ENCODE peak calls at places on chromosomes 5 and 9, in five cellular contexts. D, Z, V, K and B are unnamed samples.

GRCh38 chr5:132830436-132831094 is at the start of gene SHROOM1:
- DNase-seq in D (peak), K (peak), Z (peak), V (peak), B (peak)

GRCh38 chr5:153983885-153984284 is 54.8 kb downstream of the FAM114A2 start:
- DNase-seq in Z (no peak), K (no peak), D (no peak), V (no peak), B (no peak)

GRCh38 chr5:134142088-134142487 is 27.6 kb downstream of the TCF7 start:
- DNase-seq in Z (no peak), V (no peak), D (peak), K (peak), B (no peak)

GRCh38 chr5:110625376-110625999 is 101.0 kb downstream of the TMEM232 start:
- DNase-seq in D (no peak), V (peak), Z (peak), K (no peak), B (peak)

GRCh38 chr9:114777841-114778240 is 28.0 kb downstream of the TNFSF15 start:
- DNase-seq in D (no peak), V (no peak), Z (peak), K (no peak), B (no peak)

GRCh38 chr9:14103115-14103514 is 210.8 kb downstream of the NFIB start:
- DNase-seq in K (no peak), V (no peak), D (no peak), Z (no peak), B (no peak)

GRCh38 chr9:14092344-14092743 is 221.6 kb downstream of the NFIB start:
- DNase-seq in D (no peak), V (no peak), K (no peak), Z (no peak), B (no peak)

GRCh38 chr5:114176356-114176755 is 185.5 kb upstream of the KCNN2 start:
- DNase-seq in V (no peak), K (no peak), D (no peak), Z (peak), B (no peak)

GRCh38 chr9:131733601-131734061 is 6.2 kb downstream of the RAPGEF1 start:
- DNase-seq in K (peak), D (no peak), Z (peak), V (no peak), B (no peak)

GRCh38 chr5:180093241-180093640 is 21.7 kb upstream of the RNF130 start:
- DNase-seq in D (no peak), Z (no peak), K (no peak), V (no peak), B (no peak)

GRCh38 chr9:70935856-70936255 is 185.6 kb downstream of the TRPM3 start:
- DNase-seq in V (no peak), D (no peak), Z (peak), K (no peak), B (no peak)

GRCh38 chr5:34526682-34527305 is 129.3 kb upstream of the RAI14 start:
- DNase-seq in V (no peak), Z (no peak), K (no peak), D (no peak), B (no peak)

GRCh38 chr9:85743290-85744128 is 1.8 kb upstream of the AGTPBP1 start:
- DNase-seq in V (no peak), Z (peak), D (no peak), K (peak), B (no peak)

GRCh38 chr5:146249801-146250200 is 46.4 kb downstream of the RBM27 start:
- DNase-seq in V (no peak), Z (no peak), K (no peak), D (no peak), B (no peak)

GRCh38 chr9:122219856-122220672 is 8.7 kb downstream of the LHX6 start:
- DNase-seq in V (peak), D (no peak), K (no peak), Z (peak), B (peak)

GRCh38 chr5:11683666-11684065 is 220.6 kb downstream of the CTNND2 start:
- DNase-seq in V (no peak), D (no peak), K (peak), Z (no peak), B (no peak)

GRCh38 chr9:12775963-12776774 is 1.3 kb downstream of the LURAP1L start:
- DNase-seq in Z (peak), D (no peak), K (peak), V (peak), B (peak)

GRCh38 chr5:148730272-148730954 is 76.1 kb upstream of the HTR4 start:
- DNase-seq in D (no peak), Z (peak), K (no peak), V (no peak), B (no peak)

GRCh38 chr5:61800450-61800849 is 468.4 kb downstream of the ZSWIM6 start:
- DNase-seq in D (no peak), Z (no peak), K (no peak), V (no peak), B (no peak)

GRCh38 chr9:14768561-14769234 is 46.2 kb upstream of the CER1 start:
- DNase-seq in V (peak), Z (peak), K (peak), D (no peak), B (peak)

GRCh38 chr5:177188775-177189174 is 55.2 kb downstream of the NSD1 start:
- DNase-seq in D (no peak), K (no peak), Z (no peak), V (no peak), B (no peak)

GRCh38 chr9:81685763-81686613 is 3.4 kb downstream of the TLE1 start:
- DNase-seq in D (no peak), Z (peak), V (no peak), K (peak), B (no peak)

GRCh38 chr5:43561346-43561745 is 4.5 kb upstream of the PAIP1 start:
- DNase-seq in Z (peak), V (no peak), D (no peak), K (no peak), B (no peak)

GRCh38 chr5:115392611-115393010 is 96.2 kb upstream of the CCDC112 start:
- DNase-seq in V (no peak), Z (peak), D (no peak), K (no peak), B (no peak)

GRCh38 chr9:2700398-2700797 is 16.9 kb upstream of the KCNV2 start:
- DNase-seq in V (no peak), Z (no peak), K (no peak), D (no peak), B (no peak)

GRCh38 chr5:10987291-10987806 is 226.3 kb upstream of the DAP start:
- DNase-seq in Z (peak), V (no peak), K (no peak), D (no peak), B (no peak)

GRCh38 chr9:91073049-91073810 is 271.6 kb downstream of the SYK start:
- DNase-seq in V (no peak), K (peak), Z (no peak), D (no peak), B (no peak)

GRCh38 chr5:143693691-143694252 is 118.2 kb upstream of the HMHB1 start:
- DNase-seq in V (peak), D (no peak), K (no peak), Z (no peak), B (peak)

GRCh38 chr5:43401827-43402226 is 10.4 kb downstream of the CCL28 start:
- DNase-seq in V (no peak), Z (peak), K (no peak), D (no peak), B (no peak)

GRCh38 chr9:17134396-17134842 is 421 bp upstream of the CNTLN start:
- DNase-seq in Z (peak), D (no peak), K (no peak), V (no peak), B (no peak)

GRCh38 chr9:89449261-89449671 is 48.6 kb downstream of the SEMA4D start:
- DNase-seq in K (no peak), V (no peak), Z (no peak), D (no peak), B (no peak)

GRCh38 chr5:121974261-121974660 is 12.5 kb downstream of the SRFBP1 start:
- DNase-seq in D (no peak), V (no peak), Z (peak), K (no peak), B (no peak)

GRCh38 chr9:94866770-94867169 is 140.3 kb downstream of the AOPEP start:
- DNase-seq in K (no peak), Z (no peak), V (no peak), D (no peak), B (no peak)
- TF ChIP-seq CTCF in K (no peak), Z (no peak), V (no peak), D (no peak), B (no peak)

GRCh38 chr5:37495210-37495609 is 116.1 kb downstream of the WDR70 start:
- DNase-seq in D (no peak), K (no peak), V (no peak), Z (peak), B (no peak)
- TF ChIP-seq CTCF in D (no peak), K (no peak), V (no peak), Z (peak), B (no peak)

GRCh38 chr9:126329476-126330275 is 3.0 kb downstream of the MVB12B start:
- DNase-seq in K (no peak), V (no peak), D (no peak), Z (no peak), B (peak)
- TF ChIP-seq CTCF in K (no peak), V (no peak), D (no peak), Z (no peak), B (no peak)

GRCh38 chr5:54173251-54173650 is 137.1 kb downstream of the ARL15 start:
- DNase-seq in Z (no peak), D (no peak), K (no peak), V (no peak), B (no peak)
- TF ChIP-seq CTCF in Z (no peak), D (no peak), K (no peak), V (no peak), B (no peak)

DNA sequence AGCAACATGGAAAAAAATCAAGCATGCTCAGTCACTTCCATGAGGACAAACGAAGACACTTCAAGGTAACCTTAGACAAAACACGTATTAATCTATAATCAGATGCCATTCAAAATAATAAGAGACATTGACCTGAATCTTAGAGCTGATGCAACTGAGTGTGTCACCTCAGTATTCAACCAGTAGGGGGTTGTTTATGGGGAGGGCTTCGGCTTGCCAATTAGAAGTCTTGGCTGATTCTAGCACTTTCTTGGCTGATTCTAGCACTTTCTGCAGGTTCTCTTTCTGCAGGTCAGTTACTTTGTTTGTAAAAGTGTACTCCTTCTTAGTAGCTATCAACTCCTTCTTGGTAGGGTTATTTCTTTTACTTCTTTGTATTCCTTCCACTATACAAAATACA is 317.6 kb downstream of the ENC1 start:
- DNase-seq in D (no peak), Z (no peak), V (no peak), K (no peak), B (no peak)
- TF ChIP-seq CTCF in D (no peak), Z (peak), V (no peak), K (no peak), B (no peak)

DNA sequence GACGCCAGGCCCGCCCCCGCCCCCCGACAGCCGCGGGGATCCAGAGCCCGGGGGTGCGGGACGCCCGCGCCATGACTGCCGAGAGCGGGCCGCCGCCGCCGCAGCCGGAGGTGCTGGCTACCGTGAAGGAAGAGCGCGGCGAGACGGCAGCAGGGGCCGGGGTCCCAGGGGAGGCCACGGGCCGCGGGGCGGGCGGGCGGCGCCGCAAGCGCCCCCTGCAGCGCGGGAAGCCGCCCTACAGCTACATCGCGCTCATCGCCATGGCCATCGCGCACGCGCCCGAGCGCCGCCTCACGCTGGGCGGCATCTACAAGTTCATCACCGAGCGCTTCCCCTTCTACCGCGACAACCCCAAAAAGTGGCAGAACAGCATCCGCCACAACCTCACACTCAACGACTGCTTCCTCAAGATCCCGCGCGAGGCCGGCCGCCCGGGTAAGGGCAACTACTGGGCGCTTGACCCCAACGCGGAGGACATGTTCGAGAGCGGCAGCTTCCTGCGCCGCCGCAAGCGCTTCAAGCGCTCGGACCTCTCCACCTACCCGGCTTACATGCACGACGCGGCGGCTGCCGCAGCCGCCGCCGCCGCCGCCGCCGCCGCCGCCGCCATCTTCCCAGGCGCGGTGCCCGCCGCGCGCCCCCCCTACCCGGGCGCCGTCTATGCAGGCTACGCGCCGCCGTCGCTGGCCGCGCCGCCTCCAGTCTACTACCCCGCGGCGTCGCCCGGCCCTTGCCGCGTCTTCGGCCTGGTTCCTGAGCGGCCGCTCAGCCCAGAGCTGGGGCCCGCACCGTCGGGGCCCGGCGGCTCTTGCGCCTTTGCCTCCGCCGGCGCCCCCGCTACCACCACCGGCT is 1.0 kb downstream of the FOXE1 start:
- DNase-seq in Z (peak), K (no peak), V (peak), D (peak), B (peak)
- TF ChIP-seq CTCF in Z (no peak), K (no peak), V (peak), D (no peak), B (no peak)

DNA sequence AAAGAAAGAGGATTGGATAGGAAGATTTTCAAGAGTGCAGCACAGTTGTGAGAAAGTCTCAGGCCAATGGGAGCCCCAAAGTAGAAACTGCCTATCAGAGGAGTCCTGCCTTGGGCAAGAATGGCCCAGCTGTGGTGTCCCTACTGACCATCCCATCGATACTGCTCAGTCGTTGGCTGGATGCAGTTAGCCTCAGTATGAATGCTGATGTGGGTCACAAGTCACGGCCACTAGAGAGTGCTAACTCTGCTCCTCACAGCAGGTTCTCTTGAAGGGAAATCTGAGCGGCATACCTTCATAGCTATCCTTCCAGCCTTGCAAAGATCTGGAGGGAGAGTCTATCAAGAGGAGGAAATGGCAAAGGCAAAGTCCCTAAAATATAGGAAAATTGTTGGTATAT is 11.6 kb upstream of the CETN3 start:
- DNase-seq in D (no peak), Z (peak), V (no peak), K (peak), B (no peak)
- TF ChIP-seq CTCF in D (no peak), Z (no peak), V (no peak), K (no peak), B (peak)

DNA sequence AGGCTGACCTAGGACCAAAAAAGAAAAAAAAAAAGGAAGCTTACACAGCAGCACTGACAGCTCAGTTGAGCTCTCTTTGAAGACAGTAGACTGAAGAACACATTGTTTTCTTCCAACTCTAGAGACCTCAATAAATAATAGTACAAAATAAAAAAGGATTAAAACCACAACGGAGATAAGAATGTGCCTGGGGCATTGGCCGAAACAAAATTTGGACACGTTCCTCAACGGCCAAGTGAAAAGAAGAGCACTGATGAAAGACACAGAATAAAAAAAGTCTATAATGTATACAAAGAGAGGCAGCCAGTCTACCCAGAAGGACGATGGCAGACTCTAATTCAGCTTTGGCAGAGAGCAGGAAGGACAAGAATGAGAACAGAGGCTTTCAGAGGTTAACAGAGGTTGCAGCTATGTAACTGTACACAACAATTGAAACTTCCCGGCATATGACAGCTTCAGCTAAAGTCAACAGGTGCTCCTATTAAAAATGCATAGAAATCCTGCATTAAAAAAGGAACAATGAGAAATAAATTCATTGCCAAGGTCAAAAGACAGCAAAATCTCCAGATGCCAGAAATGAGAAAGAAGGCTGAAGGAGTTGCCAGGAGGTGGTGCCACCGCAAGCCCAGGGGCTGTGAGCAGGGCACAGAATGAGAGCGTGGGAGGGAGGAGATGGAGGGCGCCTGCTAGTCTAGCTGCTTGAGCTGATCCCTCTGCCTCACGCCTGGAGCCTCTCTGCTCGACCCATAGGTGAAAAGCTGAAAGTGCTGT is 113.9 kb downstream of the DCP2 start:
- DNase-seq in K (no peak), V (no peak), Z (no peak), D (no peak), B (no peak)
- TF ChIP-seq CTCF in K (no peak), V (no peak), Z (no peak), D (no peak), B (no peak)

DNA sequence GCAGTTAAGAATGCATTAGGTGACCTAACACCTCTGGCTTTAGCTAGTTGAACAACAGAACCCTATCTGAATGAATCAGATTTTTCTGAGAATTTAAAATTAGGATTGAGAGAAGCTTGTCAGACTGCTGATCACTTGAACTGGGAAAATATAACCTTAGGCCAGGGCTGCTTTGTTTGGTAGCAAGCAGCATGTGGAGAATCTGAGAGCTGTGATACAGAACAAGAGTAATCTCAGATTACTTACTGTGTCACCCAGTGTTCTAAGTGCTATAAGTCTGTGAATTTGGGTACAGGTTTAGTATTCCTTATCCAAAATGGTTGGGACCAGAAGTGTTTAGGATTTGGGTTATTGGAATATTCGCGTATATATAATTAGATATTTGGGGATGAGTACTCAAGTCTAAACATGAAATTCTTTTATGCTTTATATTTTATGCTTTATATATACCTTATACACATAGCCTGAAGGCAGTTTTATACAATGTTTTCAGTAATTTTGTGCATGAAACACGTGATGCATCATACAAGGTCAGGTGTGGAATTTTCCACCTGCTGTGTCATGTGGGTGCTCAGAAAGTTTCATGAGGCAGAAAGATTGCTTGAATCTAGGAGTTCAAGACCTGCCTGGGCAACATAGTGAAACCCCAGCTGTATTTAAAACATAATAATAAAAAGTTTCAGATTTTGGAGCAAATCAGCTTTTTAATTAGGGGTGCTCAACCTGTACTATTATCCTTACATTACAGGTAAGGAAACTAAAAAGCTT is 8.3 kb upstream of the CHD1 start:
- DNase-seq in V (no peak), K (no peak), Z (no peak), D (no peak), B (no peak)
- TF ChIP-seq CTCF in V (no peak), K (no peak), Z (no peak), D (no peak), B (no peak)